ENCODE peak calls at places on chromosome 2, in eight cellular contexts. D, T, J, R, A, V, I and W are unnamed samples.

GRCh38 chr2:120167272-120167671 is 55.9 kb downstream of the TMEM185B start:
- DNase-seq in I (no peak), J (peak; percentile 5), D (no peak), R (no peak), A (no peak), V (no peak), T (peak; percentile 14), W (no peak)

GRCh38 chr2:48738806-48739205 is 16.7 kb downstream of the LHCGR start:
- DNase-seq in D (no peak), A (no peak), R (no peak), J (peak; percentile 56), T (peak; percentile 12), I (peak; percentile 8), V (no peak), W (no peak)

GRCh38 chr2:45003586-45004568 is 5.4 kb downstream of the SIX2 start:
- DNase-seq in I (no peak), D (no peak), J (no peak), R (no peak), A (no peak), V (no peak), T (no peak), W (no peak)

GRCh38 chr2:240179941-240180666 is 39.6 kb upstream of the OTOS start:
- DNase-seq in R (no peak), A (no peak), V (no peak), T (no peak), D (no peak), I (no peak), J (no peak), W (no peak)

GRCh38 chr2:20472569-20472968 is 25.7 kb downstream of the RHOB start:
- DNase-seq in I (no peak), R (no peak), A (no peak), D (no peak), J (no peak), T (no peak), V (no peak), W (no peak)

GRCh38 chr2:240538031-240538780 is 19.6 kb downstream of the ANKMY1 start:
- DNase-seq in A (no peak), T (no peak), R (no peak), I (no peak), D (no peak), J (no peak), V (no peak), W (no peak)

GRCh38 chr2:95348609-95349567 is 51.7 kb downstream of the KCNIP3 start:
- DNase-seq in J (no peak), V (peak; percentile 29), R (no peak), I (no peak), D (peak; percentile 54), T (no peak), A (no peak), W (no peak)

GRCh38 chr2:238019962-238020361 is 40.8 kb upstream of the SCLY start:
- DNase-seq in J (no peak), I (no peak), R (no peak), V (no peak), T (no peak), D (no peak), A (no peak), W (no peak)

GRCh38 chr2:85324639-85325465 is 2.9 kb downstream of the TGOLN2 start:
- DNase-seq in I (no peak), T (peak; percentile 62), V (peak; percentile 82), A (no peak), D (no peak), J (no peak), R (no peak), W (peak; percentile 11)

GRCh38 chr2:223113161-223113560 is 61.2 kb downstream of the KCNE4 start:
- DNase-seq in T (no peak), I (no peak), D (no peak), J (peak; percentile 22), A (no peak), V (no peak), R (no peak), W (peak; percentile 23)

GRCh38 chr2:200092235-200092634 is 136.9 kb downstream of the MAIP1 start:
- DNase-seq in T (no peak), I (no peak), D (no peak), J (no peak), A (no peak), V (no peak), R (no peak), W (no peak)

GRCh38 chr2:74945783-74946165 is 12.7 kb upstream of the POLE4 start:
- DNase-seq in I (no peak), D (no peak), A (no peak), R (no peak), J (no peak), V (no peak), T (no peak), W (no peak)

GRCh38 chr2:175036582-175037018 is 31.4 kb upstream of the CHN1 start:
- DNase-seq in R (peak; percentile 24), D (no peak), J (peak; percentile 35), A (no peak), V (no peak), I (peak; percentile 41), T (peak; percentile 52), W (peak; percentile 79)

GRCh38 chr2:120052597-120052996 is 39.7 kb downstream of the EPB41L5 start:
- DNase-seq in R (no peak), T (no peak), I (no peak), A (no peak), D (no peak), J (no peak), V (no peak), W (no peak)

GRCh38 chr2:174699993-174700766 is 64.1 kb downstream of the CHRNA1 start:
- DNase-seq in J (peak; percentile 56), I (peak; percentile 57), R (peak; percentile 62), D (no peak), V (peak; percentile 59), T (peak; percentile 75), A (no peak), W (peak; percentile 74)

GRCh38 chr2:2655451-2655850 is 324.4 kb upstream of the MYT1L start:
- DNase-seq in J (no peak), I (no peak), V (no peak), T (no peak), D (no peak), A (no peak), R (no peak), W (no peak)

GRCh38 chr2:230865766-230866703 is 1.3 kb downstream of the ITM2C start:
- DNase-seq in V (no peak), J (peak; percentile 22), I (no peak), T (peak; percentile 12), A (no peak), D (peak; percentile 94), R (peak; percentile 25), W (no peak)

GRCh38 chr2:119494163-119494790 is 30.0 kb downstream of the SCTR start:
- DNase-seq in J (no peak), R (no peak), V (no peak), A (no peak), D (no peak), T (no peak), I (peak; percentile 19), W (no peak)